ENCODE peak calls at places on chromosome 20, in eight cellular contexts. B is mesothelial cell of epicardium, S is left ventricle myocardium inferior, Q is progenitor cell of endocrine pancreas, L is lower leg skin, V is Calu3, N is A549, G is fibroblast of mammary gland. M is an unnamed sample.

GRCh38 chr20:17281478-17281877 is 54.6 kb downstream of the PCSK2 start:
- DNase-seq in B (no peak), S (no peak), Q (no peak), L (no peak), V (peak; percentile 0), N (no peak), G (no peak), M (no peak)

GRCh38 chr20:43963872-43964791 is 49.5 kb downstream of the TOX2 start:
- DNase-seq in B (no peak), S (peak; percentile 63), Q (no peak), L (peak; percentile 29), V (no peak), N (no peak), G (peak; percentile 91), M (no peak)

GRCh38 chr20:51797357-51798025 is 4.8 kb downstream of the SALL4 start:
- DNase-seq in B (no peak), S (no peak), Q (no peak), L (no peak), V (no peak), N (no peak), G (no peak), M (no peak)

GRCh38 chr20:44738779-44739477 is 6.7 kb upstream of the KCNK15 start:
- DNase-seq in B (no peak), S (no peak), Q (no peak), L (peak; percentile 53), V (peak; percentile 89), N (peak; percentile 95), G (peak; percentile 80), M (peak; percentile 81)

GRCh38 chr20:58231678-58232077 is 3.2 kb upstream of the ANKRD60 start:
- DNase-seq in B (no peak), S (no peak), Q (no peak), L (no peak), V (no peak), N (no peak), G (no peak), M (no peak)

GRCh38 chr20:44938637-44939036 is 21.6 kb downstream of the TOMM34 start:
- DNase-seq in B (no peak), S (no peak), Q (no peak), L (no peak), V (no peak), N (no peak), G (peak; percentile 6), M (no peak)

GRCh38 chr20:57126481-57127092 is 139.9 kb downstream of the BMP7 start:
- DNase-seq in B (no peak), S (no peak), Q (no peak), L (no peak), V (no peak), N (no peak), G (no peak), M (no peak)

GRCh38 chr20:4873396-4873795 is 127.9 kb downstream of the SLC23A2 start:
- DNase-seq in B (no peak), S (no peak), Q (no peak), L (no peak), V (no peak), N (no peak), G (no peak), M (peak; percentile 30)

GRCh38 chr20:20930500-20930899 is 175.7 kb downstream of the LINC00237 start:
- DNase-seq in B (no peak), S (no peak), Q (no peak), L (no peak), V (no peak), N (no peak), G (no peak), M (no peak)

GRCh38 chr20:43762911-43763310 is 36.1 kb upstream of the GTSF1L start:
- DNase-seq in B (no peak), S (no peak), Q (no peak), L (no peak), V (no peak), N (no peak), G (no peak), M (no peak)

GRCh38 chr20:4610871-4611270 is 110.8 kb upstream of the PRND start:
- DNase-seq in B (no peak), S (no peak), Q (no peak), L (no peak), V (no peak), N (no peak), G (no peak), M (no peak)

GRCh38 chr20:44717986-44718385 is 2.8 kb downstream of the CCN5 start:
- DNase-seq in B (no peak), S (no peak), Q (no peak), L (no peak), V (peak; percentile 66), N (peak; percentile 62), G (no peak), M (no peak)

GRCh38 chr20:16824664-16825063 is 76.5 kb downstream of the OTOR start:
- DNase-seq in B (no peak), S (no peak), Q (no peak), L (no peak), V (no peak), N (no peak), G (no peak), M (no peak)

GRCh38 chr20:34525709-34526416 is 9.6 kb downstream of the DYNLRB1 start:
- DNase-seq in B (peak; percentile 75), S (peak; percentile 54), Q (no peak), L (peak; percentile 90), V (peak; percentile 98), N (peak; percentile 97), G (peak; percentile 99), M (no peak)

GRCh38 chr20:5529331-5530142 is 212.8 kb upstream of the PROKR2 start:
- DNase-seq in B (peak; percentile 86), S (peak; percentile 83), Q (peak; percentile 61), L (peak; percentile 80), V (peak; percentile 82), N (peak; percentile 77), G (peak; percentile 68), M (no peak)

GRCh38 chr20:23625236-23625964 is 12.4 kb downstream of the CST3 start:
- DNase-seq in B (no peak), S (no peak), Q (no peak), L (no peak), V (no peak), N (no peak), G (no peak), M (no peak)

GRCh38 chr20:49578436-49578835 is 10.5 kb upstream of the PTGIS start:
- DNase-seq in B (no peak), S (no peak), Q (no peak), L (no peak), V (no peak), N (no peak), G (no peak), M (no peak)

GRCh38 chr20:44079291-44079690 is 107.7 kb downstream of the JPH2 start:
- DNase-seq in B (no peak), S (no peak), Q (no peak), L (no peak), V (no peak), N (no peak), G (peak; percentile 21), M (no peak)

GRCh38 chr20:38113401-38114325 is 51.4 kb downstream of the TGM2 start:
- DNase-seq in B (no peak), S (no peak), Q (no peak), L (no peak), V (peak; percentile 86), N (no peak), G (no peak), M (no peak)

GRCh38 chr20:36318166-36318565 is 12.0 kb downstream of the DLGAP4 start:
- DNase-seq in B (no peak), S (no peak), Q (no peak), L (no peak), V (no peak), N (no peak), G (no peak), M (no peak)

GRCh38 chr20:31559704-31560093 is 45.4 kb upstream of the ID1 start:
- DNase-seq in B (no peak), S (no peak), Q (no peak), L (no peak), V (no peak), N (no peak), G (peak; percentile 58), M (no peak)

GRCh38 chr20:40727960-40728359 is 38.9 kb upstream of the MAFB start:
- DNase-seq in B (no peak), S (no peak), Q (no peak), L (no peak), V (no peak), N (no peak), G (no peak), M (no peak)

GRCh38 chr20:40724566-40724965 is 35.5 kb upstream of the MAFB start:
- DNase-seq in B (no peak), S (no peak), Q (no peak), L (no peak), V (no peak), N (no peak), G (no peak), M (no peak)

GRCh38 chr20:40728996-40729395 is 40.0 kb upstream of the MAFB start:
- DNase-seq in B (no peak), S (no peak), Q (no peak), L (no peak), V (no peak), N (no peak), G (no peak), M (no peak)

GRCh38 chr20:40728470-40728869 is 39.4 kb upstream of the MAFB start:
- DNase-seq in B (no peak), S (no peak), Q (no peak), L (no peak), V (no peak), N (no peak), G (no peak), M (no peak)
- TF ChIP-seq CTCF in B (no peak), S (no peak), Q (peak; percentile 17), L (no peak), V (peak; percentile 43), N (peak; percentile 11), G (peak; percentile 46), M (no peak)

GRCh38 chr20:59518881-59519706 is 85.2 kb upstream of the PHACTR3 start:
- DNase-seq in B (no peak), S (no peak), Q (no peak), L (no peak), V (peak; percentile 67), N (peak; percentile 84), G (peak; percentile 55), M (peak; percentile 67)
- TF ChIP-seq CTCF in B (peak; percentile 96), S (peak; percentile 90), Q (peak; percentile 87), L (peak; percentile 19), V (peak; percentile 97), N (peak; percentile 44), G (peak; percentile 86), M (peak; percentile 61)

DNA sequence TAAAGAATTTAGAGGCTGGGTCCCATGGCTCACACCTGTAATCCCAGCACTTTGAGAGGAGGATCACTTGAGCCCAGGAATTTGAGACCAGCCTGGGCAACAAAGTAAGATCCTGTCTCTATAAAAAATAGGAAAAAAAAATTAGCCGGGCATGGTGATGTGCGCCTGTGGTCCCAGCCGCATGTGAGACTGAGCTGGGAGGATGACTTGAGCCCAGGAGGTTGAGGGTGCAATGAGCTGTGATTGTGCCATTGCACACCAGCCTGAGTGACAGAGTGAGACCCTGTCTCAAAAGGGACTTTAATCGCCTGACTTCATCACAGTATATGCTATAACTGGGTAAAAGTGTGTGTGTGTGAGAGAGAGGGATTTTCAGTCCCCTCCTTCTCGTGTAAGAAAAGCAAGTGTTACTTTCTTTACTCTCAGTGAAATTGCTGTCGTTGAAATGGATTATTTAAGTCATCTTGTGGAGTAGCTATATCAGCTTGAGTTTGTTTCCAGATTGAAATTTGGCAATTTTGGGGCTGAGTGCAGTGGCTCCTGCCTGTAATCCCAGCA is 7.5 kb downstream of the NCOA3 start:
- DNase-seq in B (no peak), S (no peak), Q (no peak), L (no peak), V (no peak), N (no peak), G (no peak), M (no peak)
- TF ChIP-seq CTCF in B (no peak), S (no peak), Q (no peak), L (no peak), V (no peak), N (no peak), G (no peak), M (no peak)

GRCh38 chr20:13822459-13822858 is 37.6 kb downstream of the NDUFAF5 start:
- DNase-seq in B (no peak), S (no peak), Q (no peak), L (no peak), V (no peak), N (no peak), G (no peak), M (no peak)
- TF ChIP-seq CTCF in B (no peak), S (no peak), Q (no peak), L (no peak), V (no peak), N (no peak), G (no peak), M (no peak)